ENCODE peak calls at places on chromosomes 3 and 15, in four cellular contexts. J is T1000; X is heart left ventricle; F is activated CD4-positive, alpha-beta T cell treated with anti-CD3 and anti-CD28 coated beads, Interleukin-2, amount 50 U/mL, for 1 hour. L is an unnamed sample.

GRCh38 chr3:171054921-171055320 is 28.4 kb upstream of the SLC2A2 start:
- DNase-seq in J (no peak), X (no peak), F (no peak), L (no peak)

GRCh38 chr15:48360841-48361240 is 29.6 kb downstream of the DUT start:
- DNase-seq in J (peak), X (no peak), F (no peak), L (no peak)

GRCh38 chr3:30347679-30348216 is 258.7 kb upstream of the TGFBR2 start:
- DNase-seq in J (peak), X (no peak), F (no peak), L (no peak)

GRCh38 chr3:85691196-85691595 is 732.4 kb downstream of the CADM2 start:
- DNase-seq in J (no peak), X (no peak), F (no peak), L (no peak)

GRCh38 chr3:102512734-102513518 is 78.1 kb downstream of the ZPLD1 start:
- DNase-seq in J (no peak), X (no peak), F (no peak), L (no peak)

GRCh38 chr15:67177750-67178149 is 76.7 kb downstream of the AAGAB start:
- DNase-seq in J (no peak), X (no peak), F (no peak), L (no peak)

GRCh38 chr3:8550619-8551018 is 49.0 kb downstream of the LMCD1 start:
- DNase-seq in J (no peak), X (peak), F (no peak), L (no peak)

GRCh38 chr15:70083423-70083822 is 14.3 kb downstream of the TLE3 start:
- DNase-seq in J (no peak), X (no peak), F (no peak), L (peak)

GRCh38 chr3:23488618-23489017 is 285.5 kb downstream of the UBE2E2 start:
- DNase-seq in J (no peak), X (no peak), F (no peak), L (no peak)

GRCh38 chr3:177665122-177665808 is 468.0 kb upstream of the TBL1XR1 start:
- DNase-seq in J (no peak), X (no peak), F (no peak), L (no peak)

GRCh38 chr3:138686771-138687221 is 78.2 kb downstream of the FAIM start:
- DNase-seq in J (no peak), X (no peak), F (no peak), L (no peak)

GRCh38 chr3:23702198-23702597 is 103.6 kb upstream of the UBE2E1 start:
- DNase-seq in J (no peak), X (no peak), F (no peak), L (peak)

GRCh38 chr15:85973584-85974347 is 105.9 kb upstream of the AGBL1 start:
- DNase-seq in J (no peak), X (no peak), F (no peak), L (peak)

GRCh38 chr3:88863196-88863595 is 244.2 kb upstream of the EPHA3 start:
- DNase-seq in J (no peak), X (no peak), F (no peak), L (no peak)

GRCh38 chr15:98772895-98773294 is 124.6 kb downstream of the IGF1R start:
- DNase-seq in J (no peak), X (no peak), F (no peak), L (no peak)

GRCh38 chr3:170589113-170589512 is 3.2 kb upstream of the SLC7A14 start:
- DNase-seq in J (no peak), X (no peak), F (no peak), L (no peak)

GRCh38 chr15:81239190-81239589 is 42.5 kb downstream of the IL16 start:
- DNase-seq in J (no peak), X (no peak), F (no peak), L (no peak)

GRCh38 chr15:57496946-57497944 is 94.5 kb upstream of the MYZAP start:
- DNase-seq in J (no peak), X (peak), F (no peak), L (no peak)

GRCh38 chr15:67107014-67107812 is 41.8 kb downstream of the SMAD3 start:
- DNase-seq in J (peak), X (peak), F (no peak), L (no peak)

GRCh38 chr3:52358362-52358940 is 42.3 kb downstream of the DNAH1 start:
- DNase-seq in J (no peak), X (peak), F (no peak), L (no peak)

GRCh38 chr3:20232906-20233305 is 46.9 kb upstream of the SGO1 start:
- DNase-seq in J (no peak), X (no peak), F (no peak), L (no peak)

GRCh38 chr3:107753494-107753893 is 230.7 kb downstream of the BBX start:
- DNase-seq in J (no peak), X (peak), F (no peak), L (peak)

GRCh38 chr15:26298010-26298661 is 435.0 kb upstream of the ATP10A start:
- DNase-seq in J (no peak), X (no peak), F (no peak), L (no peak)

GRCh38 chr3:5122741-5123706 is 932 bp downstream of the ARL8B start:
- DNase-seq in J (no peak), X (peak), F (peak), L (peak)

GRCh38 chr15:88843334-88843733 is 40.1 kb downstream of the ACAN start:
- DNase-seq in J (no peak), X (no peak), F (no peak), L (no peak)

GRCh38 chr15:73686781-73687256 is 2.6 kb downstream of the CD276 start:
- DNase-seq in J (peak), X (no peak), F (no peak), L (no peak)

GRCh38 chr15:52134502-52135144 is 22.0 kb upstream of the BCL2L10 start:
- DNase-seq in J (no peak), X (no peak), F (no peak), L (no peak)

GRCh38 chr15:73305331-73306211 is 63.2 kb downstream of the HCN4 start:
- DNase-seq in J (no peak), X (peak), F (no peak), L (peak)

GRCh38 chr3:52891615-52892081 is 5.7 kb downstream of the STIMATE start:
- DNase-seq in J (no peak), X (no peak), F (no peak), L (no peak)

GRCh38 chr15:71588746-71589145 is 221.6 kb upstream of the NR2E3 start:
- DNase-seq in J (no peak), X (no peak), F (no peak), L (no peak)

GRCh38 chr15:98384328-98385029 is 263.9 kb upstream of the IGF1R start:
- DNase-seq in J (no peak), X (no peak), F (no peak), L (no peak)

GRCh38 chr15:98067339-98067738 is 106.8 kb downstream of the ARRDC4 start:
- DNase-seq in J (no peak), X (no peak), F (no peak), L (no peak)

GRCh38 chr3:169863458-169863899 is 6.3 kb downstream of the LRRC31 start:
- DNase-seq in J (no peak), X (peak), F (peak), L (peak)

GRCh38 chr3:144624656-144625055 is 653.0 kb downstream of the DIPK2A start:
- DNase-seq in J (no peak), X (no peak), F (no peak), L (no peak)